ENCODE peak calls at places on chromosomes 1 and 21, in nine cellular contexts. Q is spleen, D is psoas muscle, R is GM23338, M is A549, J is H9, A is transverse colon, H is heart right ventricle, U is HCT116. K is an unnamed sample. For H3K4me1, the result is how much of the 10 kb centered on the place peaks cover.

GRCh38 chr1:186757851-186758250 is 70.9 kb upstream of the PLA2G4A start:
- DNase-seq in J (no peak), A (no peak), H (no peak), D (no peak), M (no peak), Q (no peak), U (no peak), R (no peak), K (no peak)

GRCh38 chr1:65176571-65176970 is 28.6 kb downstream of the AK4 start:
- DNase-seq in A (no peak), Q (no peak), D (no peak), U (no peak), M (no peak), R (no peak), J (no peak), H (no peak), K (no peak)

GRCh38 chr1:43902058-43902831 is 31.4 kb upstream of the ARTN start:
- DNase-seq in U (no peak), J (no peak), M (no peak), Q (no peak), R (no peak), A (no peak), D (no peak), H (no peak), K (no peak)

GRCh38 chr1:48916121-48917069 is 139.7 kb upstream of the BEND5 start:
- DNase-seq in H (no peak), M (peak), J (peak), A (no peak), Q (no peak), U (peak), R (peak), D (no peak), K (no peak)

GRCh38 chr1:185674201-185674600 is 60.0 kb upstream of the HMCN1 start:
- DNase-seq in H (peak), M (peak), R (no peak), A (no peak), J (no peak), D (no peak), Q (no peak), U (no peak), K (no peak)

GRCh38 chr1:3061981-3062615 is 6.9 kb upstream of the PRDM16 start:
- DNase-seq in R (no peak), H (no peak), Q (peak), D (no peak), U (no peak), M (no peak), A (no peak), J (peak), K (no peak)

GRCh38 chr1:112063781-112064180 is 74.3 kb upstream of the KCND3 start:
- DNase-seq in D (no peak), A (no peak), M (no peak), R (no peak), H (no peak), U (no peak), Q (no peak), J (no peak), K (no peak)

GRCh38 chr1:203360772-203361171 is 9.8 kb upstream of the FMOD start:
- DNase-seq in A (no peak), U (no peak), D (no peak), M (no peak), H (no peak), J (no peak), R (peak), Q (no peak), K (no peak)

GRCh38 chr1:1307261-1307907 is 346 bp downstream of the ACAP3 start:
- DNase-seq in A (peak), D (peak), R (no peak), M (no peak), H (peak), Q (peak), U (no peak), J (no peak), K (no peak)

GRCh38 chr1:208047476-208047934 is 136.6 kb upstream of the CD34 start:
- DNase-seq in D (peak), J (no peak), Q (no peak), U (no peak), A (peak), H (peak), M (no peak), R (no peak), K (peak)

GRCh38 chr1:215263636-215264035 is 181.1 kb downstream of the KCNK2 start:
- DNase-seq in M (no peak), D (no peak), J (no peak), H (no peak), Q (no peak), R (no peak), A (no peak), U (no peak), K (no peak)

GRCh38 chr1:205147191-205147590 is 25.4 kb upstream of the RBBP5 start:
- DNase-seq in Q (no peak), R (no peak), A (no peak), U (no peak), D (no peak), H (no peak), M (peak), J (no peak), K (no peak)

GRCh38 chr1:3543076-3544049 is 67.9 kb downstream of the MEGF6 start:
- DNase-seq in Q (no peak), R (no peak), M (peak), A (peak), D (no peak), H (no peak), J (peak), U (no peak), K (no peak)

GRCh38 chr1:75159154-75159553 is 25.0 kb downstream of the LHX8 start:
- DNase-seq in R (no peak), D (no peak), J (no peak), A (no peak), U (no peak), Q (no peak), H (no peak), M (no peak), K (no peak)
- TF ChIP-seq CTCF in R (no peak), D (no peak), J (no peak), A (no peak), U (no peak), Q (no peak), H (no peak), M (no peak), K (no peak)

GRCh38 chr21:45019076-45019886 is 55.1 kb upstream of the ADARB1 start:
- DNase-seq in M (no peak), H (no peak), U (no peak), A (peak), R (peak), D (peak), Q (peak), J (no peak), K (no peak)
- H3K27ac ChIP-seq in M (peak), H (peak), U (no peak), A (peak), R (no peak), D (peak), Q (peak), J (no peak), K (peak)

GRCh38 chr1:145979746-145980435 is 15.4 kb downstream of the POLR3GL start:
- DNase-seq in R (no peak), D (peak), Q (no peak), J (no peak), M (no peak), H (no peak), A (peak), U (no peak), K (peak)
- H3K4me1 ChIP-seq in R (under half), D (half or more), Q (half or more), J (under half), M (under half), H (half or more), A (half or more), U (under half), K (under half)

GRCh38 chr1:36223996-36224536 is at the start of gene THRAP3:
- DNase-seq in A (peak), H (peak), Q (peak), U (peak), J (peak), M (peak), R (peak), D (peak), K (peak)

GRCh38 chr1:36225298-36225899 is 1.2 kb downstream of the THRAP3 start:
- DNase-seq in A (no peak), M (no peak), J (no peak), Q (no peak), U (no peak), D (no peak), H (no peak), R (no peak), K (no peak)

GRCh38 chr1:36223373-36223995 is 759 bp upstream of the THRAP3 start:
- DNase-seq in Q (no peak), D (no peak), U (no peak), R (peak), H (no peak), A (peak), J (no peak), M (peak), K (peak)

GRCh38 chr1:36222481-36223372 is 1.5 kb upstream of the THRAP3 start:
- DNase-seq in D (no peak), A (peak), M (no peak), H (no peak), U (no peak), J (no peak), Q (peak), R (peak), K (no peak)

GRCh38 chr1:36224537-36225297 is 474 bp downstream of the THRAP3 start:
- DNase-seq in H (peak), R (peak), U (peak), D (no peak), Q (peak), A (no peak), J (peak), M (peak), K (no peak)
- TF ChIP-seq CTCF in H (peak), R (peak), U (peak), D (peak), Q (peak), A (peak), J (peak), M (no peak), K (peak)

DNA sequence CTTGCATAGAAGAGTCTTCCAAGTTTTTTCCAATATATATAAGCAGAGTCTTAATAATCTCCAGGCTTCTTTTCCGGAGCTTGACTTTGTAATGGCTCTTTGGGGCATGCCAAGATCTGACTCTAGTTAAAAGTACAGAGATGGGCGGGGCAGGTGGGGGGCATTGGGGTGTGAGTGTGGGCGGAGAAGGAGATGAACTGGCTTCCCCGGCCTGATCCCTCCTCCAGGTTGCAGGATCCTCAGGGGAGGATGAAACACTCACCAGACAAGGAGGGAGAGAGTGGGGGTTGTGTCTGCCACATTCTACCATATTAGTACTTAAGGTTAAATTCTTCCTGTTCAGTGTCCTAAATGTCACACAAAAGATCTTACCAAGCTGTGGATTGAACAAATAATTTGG is 23.0 kb downstream of the S100A10 start:
- DNase-seq in Q (no peak), M (peak), H (no peak), A (peak), U (no peak), J (no peak), R (no peak), D (no peak), K (no peak)
- H3K27ac ChIP-seq in Q (no peak), M (peak), H (no peak), A (no peak), U (no peak), J (no peak), R (no peak), D (no peak), K (no peak)

GRCh38 chr1:32791881-32792280 is 25.3 kb downstream of the YARS1 start:
- DNase-seq in Q (no peak), H (no peak), R (no peak), M (peak), U (no peak), J (no peak), A (no peak), D (no peak), K (no peak)
- H3K4me1 ChIP-seq in Q (under half), H (under half), R (under half), M (under half), U (under half), J (under half), A (under half), D (under half), K (under half)

K was measured in Peyer's patch.